ENCODE peak calls at places on chromosomes 7 and 10, in eight cellular contexts. L is spleen; Y is CD4-positive, CD25-positive, alpha-beta regulatory T cell; B is thoracic aorta; C is GM23338; O is brain microvascular endothelial cell; J is hepatocyte; G is IMR-90. M is an unnamed sample. For H3K36me3, the result is how much of the 10 kb centered on the place peaks cover.

GRCh38 chr7:96183163-96183562 is 138.7 kb downstream of the SLC25A13 start:
- DNase-seq in J (no peak), Y (no peak), C (no peak), G (no peak), L (no peak), O (no peak), B (no peak), M (no peak)

GRCh38 chr7:151346180-151346769 is 4.7 kb downstream of the NUB1 start:
- DNase-seq in B (no peak), C (no peak), J (peak), L (no peak), O (no peak), G (no peak), Y (no peak), M (peak)

GRCh38 chr10:71217266-71218045 is 5.1 kb downstream of the UNC5B start:
- DNase-seq in C (peak), J (peak), B (no peak), L (peak), Y (no peak), G (no peak), O (no peak), M (no peak)

GRCh38 chr10:97333351-97333600 is 1.3 kb downstream of the FRAT2 start:
- DNase-seq in O (no peak), G (peak), Y (no peak), B (no peak), C (peak), L (no peak), J (peak), M (peak)

GRCh38 chr10:118028619-118029018 is 18.1 kb downstream of the RAB11FIP2 start:
- DNase-seq in B (no peak), C (no peak), Y (no peak), O (no peak), J (no peak), L (no peak), G (no peak), M (no peak)

GRCh38 chr7:151251926-151252835 is 3.7 kb upstream of the SMARCD3 start:
- DNase-seq in L (no peak), G (peak), Y (no peak), J (peak), O (peak), B (no peak), C (peak), M (peak)

GRCh38 chr10:27746364-27747095 is 911 bp upstream of the MKX start:
- DNase-seq in O (no peak), C (peak), J (no peak), G (no peak), L (no peak), B (no peak), Y (peak), M (no peak)

GRCh38 chr10:114874827-114875541 is 53.4 kb downstream of the FHIP2A start:
- DNase-seq in B (no peak), Y (peak), G (peak), C (peak), O (peak), L (peak), J (peak), M (peak)

GRCh38 chr7:130793855-130794618 is 60.0 kb upstream of the KLF14 start:
- DNase-seq in C (peak), G (peak), L (no peak), J (no peak), O (peak), Y (no peak), B (no peak), M (peak)

GRCh38 chr7:143892527-143893300 is 9.3 kb downstream of the TCAF1 start:
- DNase-seq in G (peak), L (no peak), C (peak), Y (peak), B (no peak), J (no peak), O (peak), M (peak)

GRCh38 chr7:135801045-135801693 is 52.6 kb upstream of the FAM180A start:
- DNase-seq in L (no peak), C (peak), Y (peak), G (peak), O (peak), J (peak), B (no peak), M (peak)

GRCh38 chr10:12130237-12130872 is 878 bp downstream of the SEC61A2 start:
- DNase-seq in C (peak), G (peak), L (peak), B (no peak), J (peak), O (peak), Y (peak), M (peak)

GRCh38 chr7:19294629-19295028 is 149.4 kb upstream of the FERD3L start:
- DNase-seq in C (no peak), G (peak), J (peak), L (no peak), O (no peak), Y (no peak), B (no peak), M (no peak)

GRCh38 chr7:125149151-125149550 is 219.5 kb upstream of the POT1 start:
- DNase-seq in C (no peak), G (no peak), L (no peak), J (no peak), O (peak), B (no peak), Y (no peak), M (peak)

GRCh38 chr7:100671353-100672327 is 1.9 kb upstream of the GNB2 start:
- DNase-seq in J (no peak), B (no peak), C (no peak), G (no peak), Y (no peak), O (no peak), L (peak), M (no peak)

GRCh38 chr10:114678301-114678700 is 20.2 kb upstream of the ABLIM1 start:
- DNase-seq in B (no peak), Y (no peak), G (no peak), J (no peak), L (no peak), O (no peak), C (no peak), M (no peak)

GRCh38 chr10:60629332-60629731 is 148.9 kb upstream of the CDK1 start:
- DNase-seq in B (no peak), J (no peak), O (no peak), Y (no peak), C (peak), G (no peak), L (no peak), M (no peak)

GRCh38 chr10:124106241-124106905 is 13.0 kb upstream of the CHST15 start:
- DNase-seq in O (peak), G (peak), L (no peak), J (peak), C (no peak), Y (peak), B (no peak), M (peak)

GRCh38 chr10:57628592-57629284 is 639.0 kb downstream of the IPMK start:
- DNase-seq in J (peak), G (no peak), C (peak), B (no peak), L (no peak), Y (no peak), O (no peak), M (no peak)

GRCh38 chr7:2955177-2955768 is 88.4 kb downstream of the CARD11 start:
- DNase-seq in C (no peak), G (no peak), L (no peak), B (no peak), J (no peak), O (no peak), Y (no peak), M (no peak)

GRCh38 chr7:156046031-156046560 is 233.8 kb upstream of the SHH start:
- DNase-seq in Y (no peak), O (no peak), L (no peak), C (no peak), G (no peak), J (no peak), B (no peak), M (no peak)

GRCh38 chr7:66281678-66282593 is 76.8 kb downstream of the TPST1 start:
- DNase-seq in B (no peak), G (peak), C (no peak), L (peak), Y (no peak), J (peak), O (peak), M (peak)

GRCh38 chr7:105047932-105048331 is 33.9 kb downstream of the KMT2E start:
- DNase-seq in L (no peak), O (no peak), Y (no peak), C (no peak), J (no peak), G (no peak), B (no peak), M (no peak)

GRCh38 chr7:105046414-105046813 is 32.4 kb downstream of the KMT2E start:
- DNase-seq in C (no peak), G (peak), L (no peak), B (no peak), O (no peak), J (no peak), Y (no peak), M (peak)

GRCh38 chr7:105055621-105056020 is 41.6 kb downstream of the KMT2E start:
- DNase-seq in O (no peak), C (no peak), L (no peak), Y (no peak), G (no peak), B (no peak), J (no peak), M (no peak)

GRCh38 chr7:105055084-105055483 is 41.1 kb downstream of the KMT2E start:
- DNase-seq in J (no peak), O (no peak), L (no peak), G (no peak), B (no peak), C (no peak), Y (no peak), M (no peak)

DNA sequence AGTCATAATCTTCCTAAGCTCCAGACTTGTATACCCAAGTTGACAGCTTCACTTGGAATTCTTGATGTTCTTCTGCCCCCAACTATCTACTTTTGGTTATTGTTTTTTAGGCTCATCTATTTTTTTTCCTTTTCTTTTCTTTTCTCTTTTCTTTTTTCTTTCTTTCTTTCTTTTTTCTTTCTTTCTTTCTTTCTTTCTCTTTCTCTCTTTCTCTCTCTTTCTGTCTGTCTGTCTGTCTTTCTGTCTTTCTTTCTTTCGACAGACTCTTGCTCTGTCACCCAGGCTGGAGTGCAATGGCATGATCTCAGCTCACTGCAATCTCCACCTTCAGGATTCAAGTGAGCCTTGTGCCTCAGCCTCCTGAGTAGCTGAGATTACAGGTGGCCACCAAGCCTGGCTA is 36.5 kb downstream of the KMT2E start:
- DNase-seq in C (no peak), O (no peak), B (no peak), Y (no peak), G (no peak), L (no peak), J (no peak), M (no peak)
- H3K27ac ChIP-seq in C (no peak), O (no peak), B (peak), Y (no peak), G (no peak), L (no peak), J (no peak), M (no peak)

DNA sequence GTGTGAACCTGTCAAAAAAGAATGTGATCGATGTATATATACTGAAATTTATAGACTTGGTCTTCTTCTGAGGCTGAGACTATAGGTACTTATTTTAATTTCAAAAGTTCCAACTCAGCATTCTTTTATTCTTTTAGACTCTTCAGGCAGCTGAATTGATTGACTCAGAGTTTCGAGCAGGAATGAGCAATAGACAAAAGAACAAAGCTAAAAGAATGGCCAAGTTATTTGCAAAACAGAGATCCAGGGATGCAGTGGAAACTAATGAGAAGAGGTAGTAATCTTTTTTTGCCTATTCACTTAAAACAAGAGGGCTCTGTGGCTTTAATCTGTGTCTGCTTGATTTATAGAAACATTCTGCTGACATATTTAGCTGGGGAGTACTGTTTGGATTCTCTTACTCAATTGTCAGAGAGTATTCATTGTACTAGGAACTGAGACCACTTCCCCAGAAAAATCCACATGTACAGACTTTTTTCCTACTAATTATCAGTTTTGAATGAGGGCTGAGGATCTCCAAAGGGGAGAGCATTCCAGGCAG is 30.1 kb downstream of the BTAF1 start:
- DNase-seq in G (no peak), Y (no peak), B (no peak), C (no peak), J (no peak), O (no peak), L (no peak), M (no peak)
- H3K36me3 ChIP-seq in G (under half), Y (half or more), B (under half), C (under half), J (under half), O (under half), L (half or more), M (under half)

DNA sequence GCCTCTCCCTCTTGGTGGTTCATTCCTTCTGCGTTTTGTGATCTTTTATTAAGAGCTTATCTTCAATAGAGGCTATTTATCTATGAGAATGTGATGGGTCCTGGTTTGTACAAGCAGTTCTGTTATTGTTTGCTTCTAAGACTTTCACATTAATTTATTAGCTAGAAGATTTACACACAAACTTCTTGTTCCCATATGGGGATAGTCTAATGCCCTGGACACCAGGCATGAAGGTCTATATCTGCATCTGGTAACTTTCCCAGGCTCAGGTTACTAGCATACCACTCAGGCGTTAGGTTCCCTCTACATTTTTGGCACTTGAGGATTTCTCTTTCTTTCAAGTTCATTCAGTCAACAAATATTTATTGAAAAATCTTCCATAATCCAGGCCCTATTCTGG is 7.7 kb downstream of the XPNPEP1 start:
- DNase-seq in O (no peak), L (no peak), J (no peak), Y (no peak), G (no peak), B (no peak), C (no peak), M (peak)
- H3K27ac ChIP-seq in O (no peak), L (peak), J (peak), Y (no peak), G (no peak), B (peak), C (no peak), M (peak)

GRCh38 chr7:73536479-73536878 is 14.4 kb upstream of the BAZ1B start:
- DNase-seq in C (no peak), O (no peak), B (no peak), J (no peak), Y (no peak), L (no peak), G (no peak), M (no peak)
- H3K36me3 ChIP-seq in C (under half), O (under half), B (half or more), J (under half), Y (half or more), L (half or more), G (under half), M (under half)

M was measured in astrocyte.